ENCODE peak calls at places on chromosomes 13 and 19, in seven cellular contexts. One of them, this sample, is unnamed.

GRCh38 chr13:66665991-66666390 is 564.1 kb downstream of the PCDH9 start:
- DNase-seq in WTC11: peak
- DNase-seq in hepatocyte: peak
- DNase-seq in BJ: peak
- DNase-seq in IMR-90: peak
- DNase-seq in Calu3: peak
- DNase-seq in RWPE1: no peak
- DNase-seq in this sample: peak

GRCh38 chr13:65656740-65657329 is 1573.3 kb downstream of the PCDH9 start:
- DNase-seq in WTC11: no peak
- DNase-seq in RWPE1: peak
- DNase-seq in BJ: no peak
- DNase-seq in IMR-90: peak
- DNase-seq in Calu3: no peak
- DNase-seq in hepatocyte: no peak
- DNase-seq in this sample: peak

GRCh38 chr13:37303610-37304009 is 198.1 kb upstream of the CSNK1A1L start:
- DNase-seq in Calu3: no peak
- DNase-seq in hepatocyte: no peak
- DNase-seq in BJ: no peak
- DNase-seq in RWPE1: no peak
- DNase-seq in IMR-90: peak
- DNase-seq in WTC11: no peak
- DNase-seq in this sample: peak

GRCh38 chr19:46428278-46429141 is at the start of gene PNMA8C:
- DNase-seq in BJ: no peak
- DNase-seq in WTC11: peak
- DNase-seq in hepatocyte: peak
- DNase-seq in IMR-90: peak
- DNase-seq in RWPE1: no peak
- DNase-seq in Calu3: peak
- DNase-seq in this sample: no peak

GRCh38 chr19:50162988-50163387 is at the start of gene IZUMO2:
- DNase-seq in RWPE1: no peak
- DNase-seq in hepatocyte: no peak
- DNase-seq in WTC11: peak
- DNase-seq in BJ: no peak
- DNase-seq in Calu3: no peak
- DNase-seq in IMR-90: no peak
- DNase-seq in this sample: no peak

GRCh38 chr13:40546047-40546446 is 120.4 kb downstream of the FOXO1 start:
- DNase-seq in BJ: no peak
- DNase-seq in WTC11: no peak
- DNase-seq in Calu3: no peak
- DNase-seq in RWPE1: no peak
- DNase-seq in IMR-90: no peak
- DNase-seq in hepatocyte: no peak
- DNase-seq in this sample: no peak

GRCh38 chr13:38535271-38535670 is 151.6 kb upstream of the FREM2 start:
- DNase-seq in IMR-90: no peak
- DNase-seq in hepatocyte: no peak
- DNase-seq in Calu3: no peak
- DNase-seq in WTC11: no peak
- DNase-seq in RWPE1: no peak
- DNase-seq in BJ: no peak
- DNase-seq in this sample: no peak

GRCh38 chr19:48443262-48443661 is 2.5 kb upstream of the GRWD1 start:
- DNase-seq in BJ: no peak
- DNase-seq in hepatocyte: no peak
- DNase-seq in RWPE1: peak
- DNase-seq in WTC11: peak
- DNase-seq in IMR-90: no peak
- DNase-seq in Calu3: peak
- DNase-seq in this sample: peak

GRCh38 chr13:72229067-72229466 is 362.1 kb upstream of the DACH1 start:
- DNase-seq in IMR-90: no peak
- DNase-seq in hepatocyte: no peak
- DNase-seq in RWPE1: no peak
- DNase-seq in Calu3: no peak
- DNase-seq in WTC11: no peak
- DNase-seq in BJ: no peak
- DNase-seq in this sample: no peak

GRCh38 chr13:99282264-99283231 is 24.4 kb upstream of the GPR18 start:
- DNase-seq in RWPE1: no peak
- DNase-seq in BJ: no peak
- DNase-seq in hepatocyte: no peak
- DNase-seq in IMR-90: no peak
- DNase-seq in WTC11: no peak
- DNase-seq in Calu3: no peak
- DNase-seq in this sample: no peak

GRCh38 chr13:88592105-88592504 is 920.9 kb downstream of the SLITRK5 start:
- DNase-seq in hepatocyte: no peak
- DNase-seq in WTC11: no peak
- DNase-seq in BJ: no peak
- DNase-seq in IMR-90: no peak
- DNase-seq in RWPE1: no peak
- DNase-seq in Calu3: no peak
- DNase-seq in this sample: peak

GRCh38 chr13:113804703-113805430 is 45.8 kb downstream of the TMEM255B start:
- DNase-seq in BJ: no peak
- DNase-seq in RWPE1: no peak
- DNase-seq in WTC11: peak
- DNase-seq in IMR-90: no peak
- DNase-seq in hepatocyte: no peak
- DNase-seq in Calu3: no peak
- DNase-seq in this sample: no peak

GRCh38 chr13:44280461-44280860 is 93.2 kb upstream of the SERP2 start:
- DNase-seq in RWPE1: no peak
- DNase-seq in hepatocyte: no peak
- DNase-seq in Calu3: no peak
- DNase-seq in BJ: no peak
- DNase-seq in IMR-90: peak
- DNase-seq in WTC11: no peak
- DNase-seq in this sample: peak

GRCh38 chr19:4523306-4524110 is 5.2 kb upstream of the PLIN4 start:
- DNase-seq in WTC11: peak
- DNase-seq in IMR-90: peak
- DNase-seq in Calu3: peak
- DNase-seq in hepatocyte: no peak
- DNase-seq in RWPE1: no peak
- DNase-seq in BJ: no peak
- DNase-seq in this sample: peak

GRCh38 chr13:98144501-98145350 is 1.8 kb downstream of the FARP1 start:
- DNase-seq in Calu3: peak
- DNase-seq in RWPE1: peak
- DNase-seq in IMR-90: peak
- DNase-seq in WTC11: peak
- DNase-seq in BJ: peak
- DNase-seq in hepatocyte: peak
- DNase-seq in this sample: peak

GRCh38 chr19:1158885-1159448 is 15.1 kb downstream of the SBNO2 start:
- DNase-seq in BJ: no peak
- DNase-seq in hepatocyte: no peak
- DNase-seq in Calu3: no peak
- DNase-seq in WTC11: peak
- DNase-seq in RWPE1: no peak
- DNase-seq in IMR-90: no peak
- DNase-seq in this sample: no peak

GRCh38 chr19:50792246-50792851 is 2.1 kb downstream of the ACP4 start:
- DNase-seq in Calu3: no peak
- DNase-seq in hepatocyte: no peak
- DNase-seq in RWPE1: no peak
- DNase-seq in BJ: no peak
- DNase-seq in IMR-90: no peak
- DNase-seq in WTC11: no peak
- DNase-seq in this sample: no peak

GRCh38 chr19:39390759-39391592 is at the start of the genes MED29 and PAF1:
- DNase-seq in Calu3: peak
- DNase-seq in RWPE1: peak
- DNase-seq in BJ: peak
- DNase-seq in IMR-90: peak
- DNase-seq in hepatocyte: peak
- DNase-seq in WTC11: peak
- DNase-seq in this sample: peak
- TF ChIP-seq CTCF in Calu3: no peak
- TF ChIP-seq CTCF in RWPE1: no peak
- TF ChIP-seq CTCF in BJ: peak
- TF ChIP-seq CTCF in IMR-90: peak
- TF ChIP-seq CTCF in hepatocyte: peak
- TF ChIP-seq CTCF in WTC11: no peak
- TF ChIP-seq CTCF in this sample: no peak

DNA sequence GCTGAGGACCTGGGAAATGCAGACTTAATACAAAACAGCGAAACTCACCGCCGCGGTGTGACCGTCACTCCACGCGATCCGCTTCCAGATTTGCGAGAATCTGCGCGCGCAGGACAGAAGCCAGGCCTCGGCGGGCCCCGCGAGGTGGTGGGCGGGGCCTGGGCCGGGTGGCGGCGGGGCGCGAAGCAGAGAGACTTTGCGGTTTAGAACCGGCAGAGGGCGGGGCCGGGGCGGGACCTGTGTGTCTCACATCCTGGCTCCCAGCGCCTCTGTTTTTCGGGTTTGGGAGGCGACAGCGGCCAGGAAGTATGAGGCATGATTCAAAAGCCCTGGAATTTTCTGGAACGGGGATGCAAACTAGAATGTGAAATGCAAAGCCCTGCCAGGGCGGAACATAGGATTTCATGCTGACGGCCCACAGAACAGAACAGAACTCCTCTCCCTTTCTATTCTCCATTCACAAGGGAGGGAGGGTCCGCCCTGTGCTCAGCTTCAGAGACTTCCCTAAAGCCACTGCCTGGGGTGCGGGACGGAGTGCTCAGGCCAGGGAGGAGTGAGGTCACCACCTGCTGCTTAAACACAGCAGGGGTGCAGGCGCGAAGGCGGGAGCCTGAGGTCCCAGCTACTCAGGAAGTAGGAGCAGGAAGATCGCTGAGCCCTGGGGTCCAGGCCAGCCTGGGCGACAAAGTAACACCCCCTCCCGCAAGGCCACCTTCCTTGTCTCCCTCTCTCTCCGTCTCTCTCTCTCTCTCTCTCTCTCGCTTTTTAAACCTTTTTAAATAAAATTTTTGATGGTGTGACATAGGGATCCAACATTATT is 44.2 kb downstream of the ZNF611 start:
- DNase-seq in hepatocyte: peak
- DNase-seq in BJ: peak
- DNase-seq in Calu3: no peak
- DNase-seq in RWPE1: peak
- DNase-seq in WTC11: peak
- DNase-seq in IMR-90: peak
- DNase-seq in this sample: peak
- TF ChIP-seq CTCF in hepatocyte: peak
- TF ChIP-seq CTCF in BJ: peak
- TF ChIP-seq CTCF in Calu3: no peak
- TF ChIP-seq CTCF in RWPE1: peak
- TF ChIP-seq CTCF in WTC11: no peak
- TF ChIP-seq CTCF in IMR-90: no peak
- TF ChIP-seq CTCF in this sample: no peak

DNA sequence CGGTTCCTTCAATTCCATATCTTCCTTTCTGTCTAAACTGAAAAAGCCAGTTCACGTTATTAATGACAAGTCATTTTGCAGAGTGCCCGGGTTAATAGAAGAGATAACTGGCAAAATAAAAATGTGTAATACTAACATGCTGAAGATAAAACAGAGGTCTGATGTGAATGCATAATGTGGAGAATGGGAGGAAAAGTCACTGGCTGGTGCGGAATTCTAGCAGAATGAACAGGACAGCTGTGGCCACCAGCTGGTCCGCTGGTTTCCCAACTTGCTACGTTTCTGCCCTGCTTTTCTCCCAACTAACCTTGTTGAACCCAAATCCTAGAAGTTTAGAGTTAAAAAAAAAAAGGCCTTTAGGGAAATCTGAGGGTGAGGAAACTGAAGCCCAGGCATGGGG is 42.4 kb downstream of the PCDH8 start:
- DNase-seq in hepatocyte: no peak
- DNase-seq in Calu3: no peak
- DNase-seq in WTC11: no peak
- DNase-seq in RWPE1: no peak
- DNase-seq in BJ: no peak
- DNase-seq in IMR-90: no peak
- DNase-seq in this sample: no peak
- TF ChIP-seq CTCF in hepatocyte: no peak
- TF ChIP-seq CTCF in Calu3: no peak
- TF ChIP-seq CTCF in WTC11: no peak
- TF ChIP-seq CTCF in RWPE1: no peak
- TF ChIP-seq CTCF in BJ: no peak
- TF ChIP-seq CTCF in IMR-90: no peak
- TF ChIP-seq CTCF in this sample: no peak

GRCh38 chr13:80376554-80376953 is 35.6 kb upstream of the SPRY2 start:
- DNase-seq in hepatocyte: no peak
- DNase-seq in WTC11: no peak
- DNase-seq in Calu3: no peak
- DNase-seq in IMR-90: no peak
- DNase-seq in BJ: no peak
- DNase-seq in RWPE1: no peak
- DNase-seq in this sample: no peak

GRCh38 chr13:80382576-80382975 is 41.6 kb upstream of the SPRY2 start:
- DNase-seq in RWPE1: no peak
- DNase-seq in WTC11: no peak
- DNase-seq in BJ: no peak
- DNase-seq in IMR-90: no peak
- DNase-seq in hepatocyte: no peak
- DNase-seq in Calu3: no peak
- DNase-seq in this sample: no peak

GRCh38 chr13:80374453-80374852 is 33.5 kb upstream of the SPRY2 start:
- DNase-seq in IMR-90: no peak
- DNase-seq in WTC11: no peak
- DNase-seq in RWPE1: no peak
- DNase-seq in BJ: no peak
- DNase-seq in Calu3: no peak
- DNase-seq in hepatocyte: no peak
- DNase-seq in this sample: no peak

GRCh38 chr13:80379245-80379644 is 38.3 kb upstream of the SPRY2 start:
- DNase-seq in RWPE1: peak
- DNase-seq in IMR-90: peak
- DNase-seq in BJ: peak
- DNase-seq in hepatocyte: peak
- DNase-seq in Calu3: no peak
- DNase-seq in WTC11: no peak
- DNase-seq in this sample: peak
- TF ChIP-seq CTCF in RWPE1: no peak
- TF ChIP-seq CTCF in IMR-90: no peak
- TF ChIP-seq CTCF in BJ: no peak
- TF ChIP-seq CTCF in hepatocyte: no peak
- TF ChIP-seq CTCF in Calu3: no peak
- TF ChIP-seq CTCF in WTC11: no peak
- TF ChIP-seq CTCF in this sample: no peak

GRCh38 chr19:58021541-58022282 is 12.1 kb upstream of the ZSCAN1 start:
- DNase-seq in Calu3: no peak
- DNase-seq in WTC11: peak
- DNase-seq in IMR-90: peak
- DNase-seq in RWPE1: no peak
- DNase-seq in BJ: no peak
- DNase-seq in hepatocyte: peak
- DNase-seq in this sample: peak
- TF ChIP-seq CTCF in Calu3: no peak
- TF ChIP-seq CTCF in WTC11: peak
- TF ChIP-seq CTCF in IMR-90: peak
- TF ChIP-seq CTCF in RWPE1: no peak
- TF ChIP-seq CTCF in BJ: peak
- TF ChIP-seq CTCF in hepatocyte: peak
- TF ChIP-seq CTCF in this sample: peak

GRCh38 chr13:25932353-25932752 is 119.5 kb downstream of the SHISA2 start:
- DNase-seq in RWPE1: no peak
- DNase-seq in BJ: no peak
- DNase-seq in IMR-90: no peak
- DNase-seq in WTC11: no peak
- DNase-seq in Calu3: no peak
- DNase-seq in hepatocyte: no peak
- DNase-seq in this sample: no peak
- TF ChIP-seq CTCF in RWPE1: no peak
- TF ChIP-seq CTCF in BJ: no peak
- TF ChIP-seq CTCF in IMR-90: no peak
- TF ChIP-seq CTCF in WTC11: no peak
- TF ChIP-seq CTCF in Calu3: no peak
- TF ChIP-seq CTCF in hepatocyte: no peak
- TF ChIP-seq CTCF in this sample: no peak